ENCODE peak calls at places on chromosomes 16 and 17, in five cellular contexts. One of them, this sample, is unnamed.

GRCh38 chr16:73140944-73141343 is 93.0 kb upstream of the ZFHX3 start:
- DNase-seq in SK-N-SH: no peak
- DNase-seq in HepG2: no peak
- DNase-seq in HCT116: no peak
- DNase-seq in K562: no peak
- DNase-seq in this sample: no peak

GRCh38 chr16:4376126-4376819 is 4.6 kb downstream of the VASN start:
- DNase-seq in K562: no peak
- DNase-seq in SK-N-SH: peak
- DNase-seq in HCT116: no peak
- DNase-seq in HepG2: no peak
- DNase-seq in this sample: peak

GRCh38 chr16:80718480-80719220 is 85.7 kb downstream of the CDYL2 start:
- DNase-seq in HCT116: no peak
- DNase-seq in HepG2: no peak
- DNase-seq in K562: no peak
- DNase-seq in SK-N-SH: no peak
- DNase-seq in this sample: peak

GRCh38 chr17:74840989-74841666 is 18.6 kb downstream of the GRIN2C start:
- DNase-seq in HCT116: no peak
- DNase-seq in K562: peak
- DNase-seq in HepG2: peak
- DNase-seq in SK-N-SH: no peak
- DNase-seq in this sample: no peak

GRCh38 chr16:12062343-12063003 is 85.9 kb downstream of the SNX29 start:
- DNase-seq in SK-N-SH: no peak
- DNase-seq in HCT116: peak
- DNase-seq in K562: no peak
- DNase-seq in HepG2: no peak
- DNase-seq in this sample: no peak

GRCh38 chr17:17467021-17467420 is 9.8 kb upstream of the MED9 start:
- DNase-seq in HCT116: no peak
- DNase-seq in HepG2: no peak
- DNase-seq in SK-N-SH: no peak
- DNase-seq in K562: no peak
- DNase-seq in this sample: no peak

GRCh38 chr16:30488764-30489595 is 16.4 kb downstream of the ITGAL start:
- DNase-seq in HepG2: peak
- DNase-seq in SK-N-SH: no peak
- DNase-seq in K562: no peak
- DNase-seq in HCT116: no peak
- DNase-seq in this sample: no peak

GRCh38 chr16:7597677-7598076 is 265.0 kb downstream of the RBFOX1 start:
- DNase-seq in HCT116: no peak
- DNase-seq in K562: no peak
- DNase-seq in HepG2: no peak
- DNase-seq in SK-N-SH: no peak
- DNase-seq in this sample: no peak

GRCh38 chr16:54829691-54830090 is 101.0 kb upstream of the IRX5 start:
- DNase-seq in HepG2: no peak
- DNase-seq in SK-N-SH: no peak
- DNase-seq in K562: no peak
- DNase-seq in HCT116: no peak
- DNase-seq in this sample: no peak

GRCh38 chr16:3106205-3106928 is 6.0 kb upstream of the ZNF205 start:
- DNase-seq in HCT116: peak
- DNase-seq in SK-N-SH: peak
- DNase-seq in K562: peak
- DNase-seq in HepG2: peak
- DNase-seq in this sample: peak

GRCh38 chr16:56930516-56931252 is 1.3 kb upstream of the HERPUD1 start:
- DNase-seq in K562: no peak
- DNase-seq in HepG2: no peak
- DNase-seq in SK-N-SH: no peak
- DNase-seq in HCT116: no peak
- DNase-seq in this sample: no peak

GRCh38 chr17:68057531-68057952 is 22.0 kb downstream of the KPNA2 start:
- DNase-seq in K562: peak
- DNase-seq in HCT116: peak
- DNase-seq in HepG2: no peak
- DNase-seq in SK-N-SH: peak
- DNase-seq in this sample: no peak

GRCh38 chr16:66741131-66741900 is 10.1 kb downstream of the DYNC1LI2 start:
- DNase-seq in HCT116: peak
- DNase-seq in K562: peak
- DNase-seq in SK-N-SH: peak
- DNase-seq in HepG2: peak
- DNase-seq in this sample: no peak

GRCh38 chr16:89422905-89423630 is 67.3 kb downstream of the ANKRD11 start:
- DNase-seq in SK-N-SH: no peak
- DNase-seq in K562: no peak
- DNase-seq in HepG2: peak
- DNase-seq in HCT116: no peak
- DNase-seq in this sample: no peak

GRCh38 chr17:43740541-43740940 is 18.1 kb downstream of the SOST start:
- DNase-seq in SK-N-SH: no peak
- DNase-seq in HepG2: no peak
- DNase-seq in HCT116: no peak
- DNase-seq in K562: no peak
- DNase-seq in this sample: no peak

GRCh38 chr17:68705331-68706166 is 104.4 kb upstream of the FAM20A start:
- DNase-seq in SK-N-SH: no peak
- DNase-seq in HCT116: no peak
- DNase-seq in K562: no peak
- DNase-seq in HepG2: no peak
- DNase-seq in this sample: no peak

GRCh38 chr16:19168173-19169080 is at the start of gene SYT17:
- DNase-seq in HCT116: no peak
- DNase-seq in K562: no peak
- DNase-seq in SK-N-SH: peak
- DNase-seq in HepG2: no peak
- DNase-seq in this sample: peak

GRCh38 chr17:75241143-75241430 is 20.3 kb downstream of the GGA3 start:
- DNase-seq in SK-N-SH: no peak
- DNase-seq in K562: no peak
- DNase-seq in HepG2: no peak
- DNase-seq in HCT116: no peak
- DNase-seq in this sample: no peak

GRCh38 chr17:78798695-78799559 is 16.9 kb upstream of the CYTH1 start:
- DNase-seq in HCT116: no peak
- DNase-seq in HepG2: peak
- DNase-seq in SK-N-SH: peak
- DNase-seq in K562: peak
- DNase-seq in this sample: peak

GRCh38 chr17:17516941-17517720 is 20.9 kb upstream of the RASD1 start:
- DNase-seq in HCT116: no peak
- DNase-seq in SK-N-SH: no peak
- DNase-seq in HepG2: no peak
- DNase-seq in K562: no peak
- DNase-seq in this sample: no peak

GRCh38 chr17:50173335-50173941 is 7.6 kb downstream of the SGCA start:
- DNase-seq in HepG2: no peak
- DNase-seq in SK-N-SH: peak
- DNase-seq in K562: no peak
- DNase-seq in HCT116: no peak
- DNase-seq in this sample: no peak
- TF ChIP-seq JUND in HepG2: no peak
- TF ChIP-seq JUND in SK-N-SH: no peak
- TF ChIP-seq JUND in K562: no peak
- TF ChIP-seq JUND in HCT116: no peak
- TF ChIP-seq JUND in this sample: no peak

DNA sequence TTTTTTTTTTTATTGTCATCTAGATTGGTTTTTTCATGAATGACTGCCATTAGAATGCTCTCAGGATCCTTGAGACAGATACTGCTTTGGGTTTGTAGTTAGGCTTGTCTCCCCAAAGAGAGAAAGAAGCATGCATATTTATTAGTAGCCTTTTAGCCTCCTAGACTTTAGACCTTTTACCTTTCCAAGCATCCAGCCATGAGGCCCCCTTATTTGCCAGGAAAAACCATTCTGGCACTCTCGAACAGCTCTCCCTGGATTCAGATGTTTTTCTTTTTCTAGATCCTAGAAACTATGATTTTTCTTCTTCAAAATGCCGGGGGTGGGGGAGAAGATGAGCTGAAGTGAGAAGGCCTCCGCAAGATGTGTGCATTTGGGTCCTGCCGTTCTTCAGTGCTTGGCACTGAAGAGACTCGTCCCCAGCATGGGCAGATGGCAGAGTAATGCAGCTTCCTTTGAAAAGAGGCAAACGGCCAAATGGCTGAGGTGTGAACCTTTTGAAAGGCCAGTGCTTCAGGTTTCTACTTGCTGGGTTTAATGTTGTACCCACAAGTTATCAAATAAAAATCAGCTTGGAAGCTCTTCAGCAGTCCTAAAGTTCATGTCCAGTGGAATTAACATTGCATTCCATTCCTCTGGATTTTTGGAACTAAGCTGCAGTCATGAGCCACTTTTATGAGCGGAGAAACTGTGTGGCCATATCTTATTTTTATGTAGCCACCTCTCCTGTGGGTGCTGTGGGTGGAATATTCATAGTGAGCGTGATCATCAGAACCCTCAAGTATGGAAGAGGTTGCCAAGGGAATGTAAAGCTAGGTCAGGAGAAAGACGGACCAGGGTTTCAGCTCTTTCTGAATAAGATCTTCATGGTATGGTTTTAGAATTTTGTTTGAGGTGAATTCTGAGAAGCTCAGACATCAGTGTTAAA is 7.2 kb downstream of the SOCS7 start:
- DNase-seq in HCT116: no peak
- DNase-seq in K562: no peak
- DNase-seq in SK-N-SH: no peak
- DNase-seq in HepG2: peak
- DNase-seq in this sample: peak
- TF ChIP-seq JUND in HCT116: no peak
- TF ChIP-seq JUND in K562: no peak
- TF ChIP-seq JUND in SK-N-SH: no peak
- TF ChIP-seq JUND in HepG2: no peak
- TF ChIP-seq JUND in this sample: no peak

DNA sequence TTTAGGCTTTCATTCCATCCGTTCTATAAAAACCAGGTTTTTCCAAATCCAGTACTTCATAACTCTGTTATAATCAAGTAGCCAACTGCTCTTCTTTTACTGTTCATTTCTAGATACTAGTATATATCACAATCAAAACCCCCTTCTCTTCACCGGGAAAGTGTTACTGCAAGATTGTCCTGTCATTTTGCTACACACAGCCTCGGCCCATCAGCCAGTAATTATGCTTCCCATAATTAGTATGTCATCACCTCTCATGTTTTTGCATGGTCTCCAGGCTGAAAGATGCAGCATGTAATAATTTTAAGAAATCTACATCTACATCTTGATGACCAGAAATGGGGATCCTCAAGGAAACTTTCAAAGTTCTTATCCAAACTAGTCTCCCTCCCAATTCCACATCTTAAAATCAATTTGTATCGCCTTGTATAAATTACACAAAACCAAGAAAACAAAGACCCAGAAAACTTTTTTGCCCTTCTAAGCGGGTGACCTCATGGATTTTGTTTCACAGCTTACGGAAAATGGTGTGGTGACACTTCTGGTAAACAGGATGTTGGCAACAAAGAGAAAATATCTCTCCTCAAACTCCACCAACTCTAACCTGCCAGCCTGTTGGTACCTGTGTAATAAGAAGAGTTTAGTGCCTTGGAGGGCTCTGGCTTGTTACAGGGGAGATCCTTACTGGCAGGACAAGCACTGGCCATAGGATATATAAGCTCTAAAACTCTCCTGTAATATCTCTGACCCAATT is 9.3 kb downstream of the TACO1 start:
- DNase-seq in HCT116: no peak
- DNase-seq in SK-N-SH: no peak
- DNase-seq in HepG2: no peak
- DNase-seq in K562: no peak
- DNase-seq in this sample: no peak
- TF ChIP-seq JUND in HCT116: no peak
- TF ChIP-seq JUND in SK-N-SH: no peak
- TF ChIP-seq JUND in HepG2: no peak
- TF ChIP-seq JUND in K562: no peak
- TF ChIP-seq JUND in this sample: no peak

GRCh38 chr17:6492892-6493674 is 48.8 kb downstream of the PIMREG start:
- DNase-seq in K562: no peak
- DNase-seq in HCT116: no peak
- DNase-seq in SK-N-SH: no peak
- DNase-seq in HepG2: peak
- DNase-seq in this sample: no peak

GRCh38 chr17:6488008-6488539 is 43.8 kb downstream of the PIMREG start:
- DNase-seq in HepG2: no peak
- DNase-seq in K562: no peak
- DNase-seq in HCT116: no peak
- DNase-seq in SK-N-SH: no peak
- DNase-seq in this sample: no peak

GRCh38 chr17:6489016-6489550 is 44.8 kb downstream of the PIMREG start:
- DNase-seq in HepG2: no peak
- DNase-seq in SK-N-SH: no peak
- DNase-seq in HCT116: no peak
- DNase-seq in K562: no peak
- DNase-seq in this sample: no peak

GRCh38 chr17:6494239-6494941 is 50.1 kb downstream of the PIMREG start:
- DNase-seq in K562: no peak
- DNase-seq in HepG2: no peak
- DNase-seq in SK-N-SH: no peak
- DNase-seq in HCT116: no peak
- DNase-seq in this sample: no peak

GRCh38 chr17:6491071-6491700 is 46.9 kb downstream of the PIMREG start:
- DNase-seq in HepG2: no peak
- DNase-seq in K562: no peak
- DNase-seq in SK-N-SH: no peak
- DNase-seq in HCT116: no peak
- DNase-seq in this sample: no peak
- TF ChIP-seq JUND in HepG2: no peak
- TF ChIP-seq JUND in K562: no peak
- TF ChIP-seq JUND in SK-N-SH: no peak
- TF ChIP-seq JUND in HCT116: no peak
- TF ChIP-seq JUND in this sample: no peak

DNA sequence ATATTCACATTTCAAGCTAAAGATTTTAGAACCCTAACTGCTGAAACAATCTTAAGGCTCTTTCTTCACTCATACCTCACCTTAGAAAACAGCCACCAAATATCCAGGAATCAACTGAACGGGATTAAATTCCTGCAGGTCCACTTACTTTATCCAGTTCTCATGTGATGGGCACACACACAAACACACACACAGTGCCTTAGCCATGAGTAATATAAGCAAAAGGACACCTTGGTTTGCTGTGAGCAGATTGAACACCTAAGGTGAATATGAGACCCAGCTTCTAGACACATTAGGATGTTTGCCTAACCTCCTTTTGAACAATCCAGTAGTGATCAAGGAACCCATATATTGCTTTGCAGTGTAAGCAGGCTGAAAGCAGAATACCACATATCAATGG is 81.5 kb downstream of the TUBD1 start:
- DNase-seq in HCT116: no peak
- DNase-seq in HepG2: no peak
- DNase-seq in K562: no peak
- DNase-seq in SK-N-SH: no peak
- DNase-seq in this sample: no peak
- TF ChIP-seq JUND in HCT116: no peak
- TF ChIP-seq JUND in HepG2: no peak
- TF ChIP-seq JUND in K562: no peak
- TF ChIP-seq JUND in SK-N-SH: no peak
- TF ChIP-seq JUND in this sample: no peak

GRCh38 chr16:83989300-83989699 is 21.3 kb downstream of the NECAB2 start:
- DNase-seq in HepG2: no peak
- DNase-seq in HCT116: no peak
- DNase-seq in SK-N-SH: peak
- DNase-seq in K562: no peak
- DNase-seq in this sample: no peak
- TF ChIP-seq JUND in HepG2: no peak
- TF ChIP-seq JUND in HCT116: no peak
- TF ChIP-seq JUND in SK-N-SH: no peak
- TF ChIP-seq JUND in K562: no peak
- TF ChIP-seq JUND in this sample: no peak

This sample was measured in T47D.